ENCODE peak calls at places on chromosomes 6 and 20, in five cellular contexts. D, F, Z, J and Q are unnamed samples.
A peak's percentile ranks its signal among the peaks of the same experiment; 100 is the strongest.

GRCh38 chr20:50138479-50139393 is 14.8 kb downstream of the PEDS1 start:
- DNase-seq in D (no peak), F (no peak), Z (no peak), J (no peak), Q (no peak)

GRCh38 chr6:27495386-27496135 is 22.7 kb upstream of the ZNF184 start:
- DNase-seq in D (peak; percentile 96), F (peak; percentile 48), Z (peak; percentile 38), J (peak; percentile 84), Q (peak; percentile 59)

GRCh38 chr6:148002067-148002466 is 340.6 kb upstream of the SASH1 start:
- DNase-seq in D (no peak), F (no peak), Z (no peak), J (peak; percentile 38), Q (no peak)

GRCh38 chr6:5412663-5413062 is 151.3 kb downstream of the FARS2 start:
- DNase-seq in D (no peak), F (no peak), Z (no peak), J (no peak), Q (no peak)

GRCh38 chr20:64058536-64058935 is 4.5 kb upstream of the TCEA2 start:
- DNase-seq in D (no peak), F (no peak), Z (no peak), J (no peak), Q (no peak)

GRCh38 chr6:26273673-26274595 is 91.1 kb upstream of the BTN3A2 start:
- DNase-seq in D (no peak), F (no peak), Z (no peak), J (peak; percentile 72), Q (no peak)

GRCh38 chr20:41617059-41617921 is 887 bp downstream of the CHD6 start:
- DNase-seq in D (no peak), F (peak; percentile 27), Z (peak; percentile 41), J (peak; percentile 69), Q (no peak)

GRCh38 chr20:58810116-58810878 is 40.4 kb downstream of the GNAS-AS1 start:
- DNase-seq in D (no peak), F (no peak), Z (no peak), J (peak; percentile 9), Q (peak; percentile 1)

GRCh38 chr6:100346828-100347227 is 117.9 kb downstream of the SIM1 start:
- DNase-seq in D (no peak), F (no peak), Z (no peak), J (peak; percentile 73), Q (no peak)

GRCh38 chr6:100350139-100350538 is 114.6 kb downstream of the SIM1 start:
- DNase-seq in D (no peak), F (no peak), Z (no peak), J (no peak), Q (no peak)

GRCh38 chr6:100346203-100346602 is 118.5 kb downstream of the SIM1 start:
- DNase-seq in D (peak; percentile 56), F (no peak), Z (no peak), J (peak; percentile 33), Q (no peak)

GRCh38 chr6:100349366-100349765 is 115.4 kb downstream of the SIM1 start:
- DNase-seq in D (no peak), F (no peak), Z (no peak), J (no peak), Q (no peak)

GRCh38 chr6:100347901-100348550 is 116.7 kb downstream of the SIM1 start:
- DNase-seq in D (no peak), F (no peak), Z (no peak), J (peak; percentile 52), Q (no peak)
- H3K4me1 ChIP-seq in D (no peaks in the 10 kb centered on the region), F (no peaks in the 10 kb centered on the region), Z (no peaks in the 10 kb centered on the region), J (peaks cover 30% of the 10 kb centered on the region), Q (no peaks in the 10 kb centered on the region)

DNA sequence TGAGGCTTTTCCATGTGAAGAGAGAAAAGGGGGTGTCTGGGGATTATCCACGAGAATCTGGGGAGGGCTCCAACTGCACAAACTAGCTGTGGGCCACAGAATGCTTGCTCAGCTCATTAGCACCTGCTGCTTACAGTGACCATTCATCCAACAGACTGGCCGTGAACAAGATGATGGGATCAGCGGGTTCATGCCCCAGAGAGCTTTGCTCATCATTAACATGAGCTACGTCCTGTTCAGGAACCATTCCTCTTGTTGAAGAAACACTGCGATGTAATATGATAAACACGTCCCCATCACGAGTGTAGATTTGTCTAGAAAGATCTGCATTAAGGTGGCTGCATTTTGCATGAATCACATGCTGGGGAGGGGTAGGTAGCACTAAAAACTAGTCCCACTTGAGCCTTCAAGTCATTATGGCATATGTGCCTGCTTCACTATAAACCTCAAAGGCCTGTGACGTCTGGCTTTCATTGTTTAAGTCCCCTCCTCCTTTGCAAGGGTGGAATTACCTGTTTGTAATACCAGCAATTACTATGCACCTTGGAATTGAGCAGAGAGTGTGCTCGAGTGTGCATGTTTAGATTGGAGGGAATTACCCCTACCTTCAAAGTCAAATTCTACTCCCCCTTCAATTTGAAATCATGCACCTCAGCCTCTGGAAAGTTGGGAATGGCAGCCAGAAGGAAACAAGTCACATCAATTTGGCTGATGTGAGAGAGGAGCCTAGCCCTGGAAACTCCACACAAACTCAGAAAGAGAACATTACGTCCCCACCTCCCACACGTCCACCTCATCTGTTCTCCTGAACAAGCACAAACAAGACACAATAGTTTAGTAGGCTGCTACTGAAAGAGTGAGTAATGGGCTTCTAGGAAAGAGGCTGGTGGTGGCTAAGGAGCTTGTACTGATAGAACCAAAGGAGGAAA is 3.7 kb downstream of the PLAGL2 start:
- DNase-seq in D (no peak), F (peak; percentile 73), Z (no peak), J (no peak), Q (no peak)
- H3K4me1 ChIP-seq in D (peaks cover 28% of the 10 kb centered on the region), F (peaks cover 12% of the 10 kb centered on the region), Z (peaks cover 31% of the 10 kb centered on the region), J (peaks cover 56% of the 10 kb centered on the region), Q (peaks cover 21% of the 10 kb centered on the region)

GRCh38 chr6:17473554-17473953 is 80.2 kb downstream of the CAP2 start:
- DNase-seq in D (no peak), F (peak; percentile 36), Z (peak; percentile 32), J (no peak), Q (no peak)
- H3K4me1 ChIP-seq in D (peaks cover 13% of the 10 kb centered on the region), F (peaks cover 10% of the 10 kb centered on the region), Z (no peaks in the 10 kb centered on the region), J (peaks cover 22% of the 10 kb centered on the region), Q (no peaks in the 10 kb centered on the region)

GRCh38 chr6:52550014-52550575 is 26.8 kb downstream of the TRAM2 start:
- DNase-seq in D (no peak), F (no peak), Z (no peak), J (no peak), Q (no peak)
- H3K4me1 ChIP-seq in D (peaks cover 89% of the 10 kb centered on the region), F (peaks cover 12% of the 10 kb centered on the region), Z (peaks cover 45% of the 10 kb centered on the region), J (peaks cover 83% of the 10 kb centered on the region), Q (peaks cover 14% of the 10 kb centered on the region)

DNA sequence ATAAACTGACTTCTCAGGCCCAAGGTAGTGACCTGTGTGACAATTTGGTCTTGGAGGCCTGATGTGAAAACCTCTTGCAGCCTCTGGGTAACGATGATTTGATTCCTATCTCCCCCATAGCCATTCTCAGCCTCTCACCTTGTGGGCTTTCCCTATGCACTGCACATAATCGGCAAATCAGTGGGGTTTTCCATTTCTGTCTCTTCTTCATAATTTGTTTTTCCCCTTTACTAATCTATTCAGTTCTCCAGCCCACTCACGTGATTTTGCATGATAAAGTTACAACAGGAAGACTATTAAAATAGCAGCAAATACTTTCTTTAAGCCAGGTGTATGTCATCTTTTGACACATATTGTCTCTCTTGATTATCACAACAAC is 893.7 kb downstream of the TFAP2A start:
- DNase-seq in D (no peak), F (no peak), Z (no peak), J (no peak), Q (no peak)
- H3K4me1 ChIP-seq in D (peaks cover 14% of the 10 kb centered on the region), F (no peaks in the 10 kb centered on the region), Z (no peaks in the 10 kb centered on the region), J (peaks cover 38% of the 10 kb centered on the region), Q (peaks cover 22% of the 10 kb centered on the region)

DNA sequence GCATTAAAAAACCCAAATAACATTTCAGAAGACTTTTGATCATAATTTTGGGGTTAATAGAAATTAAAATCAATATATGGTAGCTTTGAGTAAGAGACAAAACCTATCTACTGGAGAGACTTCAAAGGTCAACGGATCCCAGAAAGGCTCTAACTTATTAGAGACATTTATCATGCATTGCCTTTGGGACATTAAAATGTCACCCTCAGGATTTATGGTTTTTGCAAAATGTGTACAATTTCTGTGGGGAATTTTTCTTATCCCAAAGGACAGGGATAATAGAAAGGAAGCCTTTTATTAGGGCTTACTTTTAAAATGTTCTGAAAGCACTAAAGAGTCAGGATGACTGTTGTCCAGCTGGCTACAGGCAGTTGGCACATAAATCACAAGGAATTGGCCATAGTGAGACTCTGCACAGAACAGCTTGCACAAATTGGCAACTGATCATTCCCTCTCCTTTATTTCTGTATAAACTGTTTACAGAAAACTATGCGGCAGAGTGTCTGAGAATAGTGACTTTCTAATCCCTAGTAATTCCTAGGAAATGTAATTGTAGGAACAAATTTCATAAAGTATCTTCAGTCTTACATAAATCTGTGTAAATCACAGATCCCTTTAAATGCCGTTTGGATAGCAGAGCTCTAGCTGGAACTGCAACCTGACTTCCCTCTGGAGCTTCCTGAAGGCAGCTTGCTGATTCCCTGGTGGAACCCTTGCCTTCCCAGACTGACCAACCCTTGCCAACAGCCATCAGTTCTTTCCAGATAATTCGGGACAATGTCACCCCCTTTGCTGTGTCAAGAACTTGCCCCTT is 201.1 kb upstream of the PREP start:
- DNase-seq in D (no peak), F (peak; percentile 59), Z (no peak), J (peak; percentile 31), Q (no peak)
- H3K4me1 ChIP-seq in D (peaks cover 6% of the 10 kb centered on the region), F (peaks cover 6% of the 10 kb centered on the region), Z (no peaks in the 10 kb centered on the region), J (peaks cover 56% of the 10 kb centered on the region), Q (no peaks in the 10 kb centered on the region)

DNA sequence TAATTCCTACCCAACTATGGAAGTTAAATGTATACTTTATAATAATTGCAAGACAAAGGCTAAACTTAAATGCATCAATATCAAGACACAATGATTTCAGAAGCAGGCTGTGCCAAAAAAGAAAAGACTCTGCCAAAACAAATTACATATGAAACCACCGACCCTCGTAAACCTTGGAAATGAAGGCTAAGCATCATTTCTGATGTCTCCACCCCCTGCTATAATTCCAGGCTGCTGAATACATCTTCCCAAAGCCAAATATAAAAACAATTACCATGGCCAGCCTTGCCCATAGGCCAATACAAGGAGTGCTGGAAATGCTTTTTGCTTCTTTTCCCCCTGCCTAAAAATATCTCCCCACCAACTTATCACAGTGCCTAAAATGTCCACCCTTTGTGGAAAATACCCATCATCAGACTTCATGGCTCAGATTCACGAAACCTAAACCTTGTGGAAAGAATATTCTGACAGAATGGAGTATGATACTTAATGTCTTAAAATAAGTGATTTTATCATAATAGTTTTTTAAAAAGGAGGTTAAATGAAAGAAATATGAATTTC is 37.4 kb downstream of the RCAN2 start:
- DNase-seq in D (no peak), F (no peak), Z (no peak), J (peak; percentile 68), Q (no peak)
- H3K4me1 ChIP-seq in D (no peaks in the 10 kb centered on the region), F (no peaks in the 10 kb centered on the region), Z (peaks cover 8% of the 10 kb centered on the region), J (peaks cover 17% of the 10 kb centered on the region), Q (no peaks in the 10 kb centered on the region)

DNA sequence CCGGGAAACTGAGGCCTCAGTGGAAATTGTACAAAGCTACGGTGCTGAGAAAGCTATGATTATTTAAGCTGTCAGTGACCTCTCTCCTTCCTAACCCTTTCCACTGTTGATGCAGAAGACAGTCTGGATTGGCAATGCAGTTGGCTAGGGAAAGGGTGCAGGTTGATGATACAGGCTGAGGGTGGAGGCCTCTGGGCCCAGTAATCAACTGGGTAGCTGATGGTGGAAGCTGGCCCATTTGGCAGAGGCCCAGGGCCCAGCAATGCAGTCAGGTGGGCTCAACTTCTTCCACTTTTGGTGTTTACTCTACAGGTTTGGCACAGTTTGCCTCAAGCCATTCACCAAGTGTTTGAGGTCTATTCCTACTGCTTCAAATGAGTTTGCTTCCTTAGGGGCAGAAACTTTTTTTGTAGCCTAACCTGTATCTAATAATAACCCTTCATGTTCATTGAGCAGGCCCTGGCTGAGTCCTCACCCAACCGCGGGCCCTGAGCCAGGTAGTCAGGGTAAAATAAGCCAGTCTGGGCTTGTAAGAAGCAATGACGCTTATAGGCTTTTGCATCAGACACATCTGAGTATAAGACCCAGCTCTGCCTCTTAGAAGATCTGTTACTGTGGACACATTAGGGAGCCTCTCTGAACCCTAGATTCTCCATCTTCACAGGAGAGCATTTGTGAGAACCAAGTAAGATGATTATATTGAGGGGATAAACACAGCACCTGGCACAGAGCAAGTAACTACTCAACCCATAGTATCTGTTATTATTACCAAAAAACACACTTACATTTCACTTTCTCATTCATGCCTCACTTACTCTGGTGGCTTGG is 12.0 kb downstream of the BCL2L1 start:
- DNase-seq in D (no peak), F (no peak), Z (peak; percentile 42), J (no peak), Q (no peak)
- H3K4me1 ChIP-seq in D (peaks cover 64% of the 10 kb centered on the region), F (peaks cover 10% of the 10 kb centered on the region), Z (peaks cover 90% of the 10 kb centered on the region), J (peaks cover 83% of the 10 kb centered on the region), Q (peaks cover 99% of the 10 kb centered on the region)